ENCODE peak calls at places on chromosomes 2 and 18, in four cellular contexts. N is SK-N-SH, B is K562, L is H1. G is an unnamed sample.
A peak's percentile ranks its signal among the peaks of the same experiment; 100 is the strongest.

GRCh38 chr2:160816916-160817315 is 323.3 kb upstream of the RBMS1 start:
- DNase-seq in N (no peak), B (no peak), L (no peak), G (no peak)

GRCh38 chr18:35267809-35268208 is 22.2 kb downstream of the ZSCAN30 start:
- DNase-seq in N (peak; percentile 37), B (no peak), L (no peak), G (no peak)

GRCh38 chr18:26468931-26469340 is 79.4 kb downstream of the KCTD1 start:
- DNase-seq in N (peak; percentile 65), B (peak; percentile 66), L (peak; percentile 73), G (peak; percentile 77)

GRCh38 chr2:185219981-185220380 is 518.6 kb upstream of the FSIP2 start:
- DNase-seq in N (peak; percentile 7), B (no peak), L (no peak), G (no peak)

GRCh38 chr2:237434916-237435315 is 21.0 kb upstream of the COL6A3 start:
- DNase-seq in N (no peak), B (peak; percentile 22), L (no peak), G (no peak)

GRCh38 chr2:121451373-121451772 is 79.3 kb upstream of the RNU4ATAC start:
- DNase-seq in N (no peak), B (no peak), L (no peak), G (no peak)

GRCh38 chr2:134244587-134244986 is 9.3 kb upstream of the MGAT5 start:
- DNase-seq in N (no peak), B (no peak), L (no peak), G (no peak)

GRCh38 chr18:47931707-47932103 is 1.2 kb upstream of the SMAD2 start:
- DNase-seq in N (peak; percentile 29), B (peak; percentile 21), L (no peak), G (peak; percentile 19)

GRCh38 chr2:238717084-238717483 is 130.8 kb upstream of the TWIST2 start:
- DNase-seq in N (no peak), B (no peak), L (no peak), G (no peak)

GRCh38 chr2:105888625-105889024 is 143.9 kb downstream of the NCK2 start:
- DNase-seq in N (no peak), B (peak; percentile 17), L (no peak), G (no peak)

GRCh38 chr2:151840216-151840691 is 12.0 kb upstream of the ARL5A start:
- DNase-seq in N (no peak), B (no peak), L (no peak), G (no peak)

GRCh38 chr2:176066645-176067586 is 16.8 kb downstream of the EVX2 start:
- DNase-seq in N (no peak), B (peak; percentile 18), L (peak; percentile 66), G (peak; percentile 36)

GRCh38 chr2:171847627-171848026 is 46.4 kb downstream of the SLC25A12 start:
- DNase-seq in N (no peak), B (no peak), L (no peak), G (no peak)

GRCh38 chr2:69214898-69215297 is 172.1 kb downstream of the GFPT1 start:
- DNase-seq in N (peak; percentile 57), B (no peak), L (no peak), G (no peak)

GRCh38 chr2:16134436-16135165 is 194.3 kb downstream of the MYCN start:
- DNase-seq in N (no peak), B (no peak), L (peak; percentile 17), G (no peak)

GRCh38 chr18:1488957-1489356 is 584.3 kb downstream of the ADCYAP1 start:
- DNase-seq in N (no peak), B (no peak), L (no peak), G (no peak)

GRCh38 chr2:46958431-46959017 is 42.9 kb upstream of the MCFD2 start:
- DNase-seq in N (no peak), B (no peak), L (no peak), G (no peak)

GRCh38 chr18:5173216-5173615 is 23.8 kb downstream of the AKAIN1 start:
- DNase-seq in N (no peak), B (no peak), L (no peak), G (no peak)

GRCh38 chr2:203934006-203934632 is 2.4 kb upstream of the ICOS start:
- DNase-seq in N (no peak), B (no peak), L (no peak), G (no peak)

GRCh38 chr2:163556511-163556910 is 179.3 kb downstream of the FIGN start:
- DNase-seq in N (no peak), B (no peak), L (no peak), G (no peak)

GRCh38 chr2:26721267-26722032 is 28.9 kb downstream of the KCNK3 start:
- DNase-seq in N (no peak), B (no peak), L (no peak), G (no peak)

GRCh38 chr2:180012523-180012922 is 5.4 kb upstream of the CWC22 start:
- DNase-seq in N (no peak), B (no peak), L (no peak), G (no peak)

GRCh38 chr18:2086439-2086838 is 484.9 kb downstream of the METTL4 start:
- DNase-seq in N (no peak), B (no peak), L (no peak), G (no peak)

GRCh38 chr2:109209412-109209811 is 80.4 kb downstream of the SH3RF3 start:
- DNase-seq in N (no peak), B (no peak), L (no peak), G (no peak)

GRCh38 chr2:127829845-127830246 is 18.9 kb upstream of the WDR33 start:
- DNase-seq in N (peak; percentile 21), B (no peak), L (no peak), G (peak; percentile 30)

GRCh38 chr2:70675862-70676261 is 92.1 kb downstream of the ADD2 start:
- DNase-seq in N (no peak), B (no peak), L (no peak), G (no peak)

GRCh38 chr2:30422437-30422805 is 24.6 kb upstream of the LCLAT1 start:
- DNase-seq in N (peak; percentile 70), B (peak; percentile 25), L (no peak), G (no peak)

GRCh38 chr2:220181158-220181557 is 553.7 kb downstream of the SLC4A3 start:
- DNase-seq in N (no peak), B (no peak), L (no peak), G (no peak)

GRCh38 chr2:224363281-224363680 is 38.6 kb downstream of the FAM124B start:
- DNase-seq in N (no peak), B (no peak), L (no peak), G (no peak)

GRCh38 chr2:71064110-71064611 is 4.3 kb upstream of the NAGK start:
- DNase-seq in N (no peak), B (peak; percentile 13), L (no peak), G (no peak)

GRCh38 chr2:13652531-13653313 is 936.0 kb downstream of the TRIB2 start:
- DNase-seq in N (no peak), B (no peak), L (no peak), G (no peak)

GRCh38 chr2:128093762-128094161 is 2.8 kb downstream of the UGGT1 start:
- DNase-seq in N (no peak), B (no peak), L (no peak), G (no peak)

GRCh38 chr2:45571940-45572339 is 39.1 kb downstream of the SRBD1 start:
- DNase-seq in N (no peak), B (no peak), L (no peak), G (no peak)

GRCh38 chr2:158056875-158057274 is 44.8 kb upstream of the UPP2 start:
- DNase-seq in N (no peak), B (no peak), L (no peak), G (no peak)

GRCh38 chr2:142965464-142965863 is 88.0 kb downstream of the KYNU start:
- DNase-seq in N (no peak), B (no peak), L (no peak), G (no peak)

GRCh38 chr2:74834806-74835755 is 1.2 kb downstream of the HK2 start:
- DNase-seq in N (peak; percentile 87), B (peak; percentile 81), L (peak; percentile 84), G (peak; percentile 95)

GRCh38 chr2:216279459-216279858 is 92.8 kb downstream of the MARCHF4 start:
- DNase-seq in N (peak; percentile 62), B (no peak), L (no peak), G (no peak)

GRCh38 chr2:28052691-28053090 is 162.2 kb downstream of the BABAM2 start:
- DNase-seq in N (no peak), B (no peak), L (no peak), G (no peak)

GRCh38 chr2:38959938-38960608 is 70.4 kb downstream of the ARHGEF33 start:
- DNase-seq in N (peak; percentile 91), B (no peak), L (peak; percentile 76), G (peak; percentile 75)

DNA sequence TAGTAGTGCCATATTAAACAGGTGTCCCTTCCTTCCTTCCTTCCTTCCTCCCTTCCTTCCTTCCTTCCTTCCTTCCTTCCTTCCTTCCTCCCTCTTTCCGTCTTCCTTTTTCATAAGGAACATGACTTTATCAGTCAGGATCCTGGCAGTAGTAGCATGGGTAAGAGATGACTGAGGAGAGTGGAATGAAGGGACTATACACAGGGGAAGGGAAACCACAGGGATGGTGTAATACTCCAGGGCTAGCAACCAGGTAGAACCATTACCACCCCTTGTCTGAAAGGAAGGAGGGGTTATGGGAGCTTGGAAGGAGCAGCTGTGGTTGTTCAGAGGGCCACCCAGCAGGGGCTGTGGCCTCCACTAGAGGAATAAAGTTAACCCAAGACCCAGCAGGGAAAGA is 23.2 kb upstream of the KDM3A start:
- DNase-seq in N (no peak), B (no peak), L (no peak), G (no peak)
- TF ChIP-seq TEAD4 in N (no peak), B (no peak), L (no peak), G (no peak)

GRCh38 chr2:218458598-218458997 is 39.7 kb downstream of the VIL1 start:
- DNase-seq in N (no peak), B (no peak), L (no peak), G (no peak)
- TF ChIP-seq TEAD4 in N (no peak), B (no peak), L (no peak), G (no peak)

GRCh38 chr18:36402765-36403396 is 105.4 kb downstream of the FHOD3 start:
- DNase-seq in N (no peak), B (no peak), L (no peak), G (peak; percentile 39)
- TF ChIP-seq TEAD4 in N (no peak), B (no peak), L (no peak), G (no peak)

GRCh38 chr18:62187543-62188378 is 706 bp downstream of the RELCH start:
- DNase-seq in N (no peak), B (peak; percentile 11), L (peak; percentile 60), G (peak; percentile 34)
- TF ChIP-seq TEAD4 in N (no peak), B (no peak), L (no peak), G (no peak)

DNA sequence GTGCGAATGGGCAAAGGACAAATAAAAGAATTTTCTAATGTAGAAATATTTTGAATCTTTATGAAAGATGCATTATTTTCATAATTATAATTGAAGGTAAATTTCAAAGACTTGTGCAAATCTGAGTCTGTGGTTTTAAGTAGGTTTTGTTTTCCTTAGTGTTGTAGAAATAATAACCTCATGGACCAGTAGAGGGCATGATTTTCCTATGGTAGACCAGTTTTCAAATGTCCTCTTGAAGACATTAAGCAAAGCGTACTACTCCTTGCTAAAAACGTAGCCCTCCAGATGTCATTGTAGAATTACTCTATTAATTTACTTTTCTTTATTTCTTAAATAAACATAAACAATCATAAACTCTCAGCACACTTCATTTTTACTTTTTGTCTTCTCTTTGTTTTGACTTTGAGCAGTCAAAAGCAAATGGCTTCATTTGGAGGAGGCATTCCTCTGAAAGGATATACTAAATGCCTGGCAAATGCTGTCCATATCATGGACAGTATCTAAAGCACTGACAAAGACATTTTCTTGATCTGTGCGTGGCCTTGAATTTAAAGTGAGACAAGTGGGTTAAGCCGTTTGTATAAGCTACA is 85.8 kb upstream of the FAM237A start:
- DNase-seq in N (peak; percentile 36), B (peak; percentile 12), L (no peak), G (no peak)
- TF ChIP-seq TEAD4 in N (no peak), B (no peak), L (no peak), G (no peak)

GRCh38 chr18:32911660-32912284 is 138.9 kb upstream of the KLHL14 start:
- DNase-seq in N (no peak), B (no peak), L (no peak), G (no peak)
- TF ChIP-seq TEAD4 in N (no peak), B (no peak), L (no peak), G (no peak)

G was measured in WTC11.